ENCODE peak calls at places on chromosomes 3 and 15, in six cellular contexts. V, W, Z, P, G and X are unnamed samples.

GRCh38 chr3:120350431-120350941 is 1.3 kb upstream of the LRRC58 start:
- DNase-seq in Z (no peak), W (peak; percentile 82), G (no peak), V (peak; percentile 82), P (no peak), X (no peak)

GRCh38 chr3:119497824-119498187 is 541 bp upstream of the TIMMDC1 start:
- DNase-seq in G (peak; percentile 35), W (peak; percentile 13), V (no peak), Z (no peak), P (peak; percentile 56), X (no peak)

GRCh38 chr15:60480149-60480548 is 1.2 kb upstream of the ICE2 start:
- DNase-seq in V (peak; percentile 32), P (no peak), G (no peak), W (no peak), Z (no peak), X (no peak)

GRCh38 chr3:194203482-194204035 is 67.6 kb downstream of the HES1 start:
- DNase-seq in P (peak; percentile 59), G (no peak), V (peak; percentile 75), W (no peak), Z (no peak), X (no peak)

GRCh38 chr3:152835311-152836102 is 576 bp downstream of the P2RY1 start:
- DNase-seq in P (peak; percentile 85), Z (no peak), G (peak; percentile 33), W (peak; percentile 75), V (peak; percentile 64), X (no peak)

GRCh38 chr15:79811406-79812405 is 85.1 kb downstream of the MTHFS start:
- DNase-seq in P (no peak), G (peak; percentile 81), V (no peak), W (peak; percentile 88), Z (no peak), X (no peak)

GRCh38 chr3:23217872-23218554 is 14.9 kb downstream of the UBE2E2 start:
- DNase-seq in P (no peak), Z (no peak), G (no peak), V (no peak), W (peak; percentile 13), X (no peak)

GRCh38 chr3:187619461-187619860 is 50.7 kb downstream of the SST start:
- DNase-seq in G (no peak), P (no peak), V (no peak), Z (no peak), W (no peak), X (no peak)

GRCh38 chr3:183533410-183534132 is 21.9 kb downstream of the KLHL6 start:
- DNase-seq in G (no peak), P (peak; percentile 58), W (no peak), Z (no peak), V (peak; percentile 64), X (peak; percentile 49)

GRCh38 chr3:63763156-63763555 is 55.9 kb upstream of the C3orf49 start:
- DNase-seq in G (no peak), P (no peak), V (no peak), Z (peak; percentile 13), W (no peak), X (no peak)

GRCh38 chr3:21508244-21508643 is 242.8 kb downstream of the ZNF385D start:
- DNase-seq in V (no peak), W (no peak), P (no peak), G (no peak), Z (no peak), X (no peak)

GRCh38 chr3:171654809-171655208 is 155.5 kb downstream of the PLD1 start:
- DNase-seq in P (no peak), V (no peak), Z (no peak), W (peak; percentile 76), G (no peak), X (no peak)

GRCh38 chr3:114299421-114299820 is 5.6 kb downstream of the TIGIT start:
- DNase-seq in Z (no peak), W (peak; percentile 36), P (peak; percentile 81), G (no peak), V (no peak), X (no peak)

GRCh38 chr3:39166134-39166710 is 12.8 kb upstream of the CSRNP1 start:
- DNase-seq in G (no peak), W (peak; percentile 94), Z (peak; percentile 87), V (no peak), P (peak; percentile 83), X (no peak)

GRCh38 chr15:47794266-47794914 is 77.1 kb downstream of the SEMA6D start:
- DNase-seq in W (no peak), G (no peak), P (no peak), V (no peak), Z (no peak), X (no peak)

GRCh38 chr15:88498991-88499390 is 31.5 kb downstream of the MRPS11 start:
- DNase-seq in V (no peak), G (no peak), Z (no peak), W (no peak), P (no peak), X (no peak)

DNA sequence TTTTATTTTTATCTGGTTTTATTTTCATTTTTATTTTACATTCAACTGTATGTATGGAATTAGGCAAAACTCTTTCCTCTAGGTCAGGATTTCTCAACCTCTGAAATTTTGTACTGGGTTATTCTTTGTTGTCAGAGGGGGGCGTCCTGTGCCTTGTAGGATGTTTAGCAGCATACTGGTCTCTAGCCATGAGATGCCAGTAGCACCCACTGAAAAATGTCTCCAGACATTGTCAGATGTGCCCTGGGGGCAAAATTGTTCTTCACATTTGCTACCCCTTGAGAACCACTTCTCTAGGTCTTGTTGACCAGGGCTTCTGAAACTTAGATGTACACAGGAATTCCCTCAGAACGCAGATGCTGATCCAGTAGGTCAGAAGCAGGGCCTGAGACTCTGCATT is 5.4 kb downstream of the CHRNA5 start:
- DNase-seq in P (no peak), W (no peak), G (no peak), V (no peak), Z (no peak), X (no peak)
- H3K4me3 ChIP-seq in P (no peak overlapping the region), W (no peak overlapping the region), G (no peak overlapping the region), V (no peak overlapping the region), Z (no peak overlapping the region), X (no peak overlapping the region)

DNA sequence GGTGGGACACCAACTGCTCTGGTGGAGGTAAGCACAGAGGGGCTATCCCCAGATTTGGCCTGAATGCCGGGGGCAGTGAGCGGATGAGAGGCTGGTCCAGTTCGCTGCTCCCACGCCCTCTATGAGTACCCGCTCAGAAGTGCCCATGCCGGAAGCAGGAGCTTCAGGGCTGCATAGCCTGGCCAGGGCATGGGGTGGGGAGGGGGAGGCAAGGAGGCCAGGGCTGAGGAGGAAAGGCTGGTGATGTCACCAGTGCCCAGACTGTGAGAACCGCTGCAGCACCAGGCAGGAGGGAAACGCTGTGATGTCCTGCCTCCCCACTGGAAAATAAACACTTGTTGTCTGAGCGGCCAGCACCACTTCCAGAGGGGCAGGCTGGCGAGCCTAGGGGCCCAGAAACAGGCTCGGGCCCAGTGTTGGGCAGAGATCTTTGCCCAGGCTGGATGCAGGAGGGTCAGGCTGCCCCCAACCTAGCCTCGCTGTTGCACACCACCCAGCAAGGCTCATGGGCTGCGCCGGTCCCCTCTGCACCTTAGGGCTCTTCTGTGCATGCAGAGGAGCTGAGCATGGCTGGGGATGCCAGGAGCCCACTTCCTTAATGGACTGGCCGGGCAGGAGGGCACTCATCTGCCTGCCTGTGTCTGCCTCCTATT is 10.9 kb upstream of the DLL4 start:
- DNase-seq in Z (no peak), W (no peak), V (no peak), P (no peak), G (no peak), X (no peak)
- H3K4me3 ChIP-seq in Z (no peak overlapping the region), W (no peak overlapping the region), V (no peak overlapping the region), P (no peak overlapping the region), G (no peak overlapping the region), X (no peak overlapping the region)

GRCh38 chr3:129597792-129598381 is 8.6 kb downstream of the PLXND1 start:
- DNase-seq in P (peak; percentile 77), G (no peak), Z (no peak), W (no peak), V (no peak), X (no peak)

GRCh38 chr3:129596194-129597086 is 10.0 kb downstream of the PLXND1 start:
- DNase-seq in P (peak; percentile 78), G (no peak), Z (peak; percentile 88), W (peak; percentile 98), V (no peak), X (peak; percentile 61)

GRCh38 chr3:129595544-129596193 is 10.8 kb downstream of the PLXND1 start:
- DNase-seq in V (no peak), Z (no peak), W (no peak), G (no peak), P (no peak), X (no peak)

GRCh38 chr3:129598484-129598883 is 8.0 kb downstream of the PLXND1 start:
- DNase-seq in V (no peak), P (no peak), Z (no peak), W (no peak), G (no peak), X (no peak)

DNA sequence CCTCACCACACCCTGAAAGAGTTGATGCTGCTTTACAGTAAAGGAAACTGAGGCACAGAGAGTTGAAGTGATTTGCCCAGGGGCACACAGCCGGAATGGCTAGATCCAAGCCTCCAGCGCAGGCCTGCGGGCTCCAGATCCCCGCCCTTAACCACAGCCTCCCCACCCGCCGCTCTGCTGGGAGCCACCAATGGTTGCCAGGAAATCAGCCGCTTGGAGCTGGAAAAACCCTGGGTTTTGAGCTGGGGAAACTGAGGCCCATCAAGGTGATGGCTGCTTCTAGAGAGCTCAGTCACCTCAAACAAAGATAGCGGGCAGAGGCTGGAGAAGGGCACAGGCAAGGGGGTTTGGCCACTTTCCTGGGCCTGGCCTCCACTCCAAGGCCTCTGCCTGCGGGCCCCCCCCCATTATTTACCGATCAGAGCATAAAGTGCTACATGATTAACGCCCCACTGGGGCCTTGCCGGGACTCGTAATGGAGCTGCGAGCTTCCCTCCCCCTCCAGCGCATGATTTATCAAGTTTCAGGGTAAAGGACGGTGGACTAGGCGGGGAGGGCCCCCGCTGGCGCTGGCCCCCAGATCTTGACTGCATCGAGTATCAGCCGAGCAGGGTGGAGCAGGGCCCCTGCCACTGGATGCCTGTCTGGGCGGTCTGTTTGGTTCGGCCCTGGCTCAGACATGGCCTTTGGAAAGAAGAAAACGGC is 9.2 kb downstream of the PLXND1 start:
- DNase-seq in Z (no peak), P (no peak), V (no peak), W (no peak), G (no peak), X (no peak)
- H3K4me3 ChIP-seq in Z (no peak overlapping the region), P (no peak overlapping the region), V (no peak overlapping the region), W (peak overlapping the region; percentile 27), G (no peak overlapping the region), X (no peak overlapping the region)

DNA sequence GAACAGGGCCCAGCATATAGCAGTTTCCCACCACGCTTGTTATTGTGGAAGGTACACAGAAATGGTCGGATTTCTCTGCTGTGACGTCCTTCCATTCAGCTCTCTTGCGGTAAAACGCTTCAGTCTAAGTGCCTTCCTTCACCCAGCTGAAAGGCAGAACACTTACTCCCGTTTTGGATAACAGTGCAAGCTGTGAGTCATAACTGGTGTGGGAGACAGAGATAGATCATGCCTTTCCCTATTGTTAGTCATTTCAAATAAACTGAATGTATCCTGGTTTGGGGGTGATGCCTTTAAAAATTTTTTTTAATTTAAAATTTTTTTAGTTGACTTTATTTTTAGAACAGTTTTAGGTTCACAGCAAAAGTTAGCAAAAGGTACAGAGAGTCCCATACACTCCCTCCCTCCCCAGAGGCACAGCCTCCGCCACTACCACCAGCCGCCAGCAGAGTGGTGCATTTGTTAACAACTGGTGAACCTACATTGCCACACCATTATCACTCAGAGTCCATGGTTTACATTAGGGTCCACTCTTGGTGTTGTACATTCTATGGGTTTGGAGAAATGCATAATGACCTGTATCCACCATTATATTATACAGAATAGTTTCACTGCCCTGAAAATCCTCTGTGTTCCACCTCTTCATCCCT is 94.9 kb upstream of the NSMCE3 start:
- DNase-seq in V (no peak), W (peak; percentile 76), Z (peak; percentile 10), P (peak; percentile 73), G (no peak), X (peak; percentile 48)
- H3K4me3 ChIP-seq in V (no peak overlapping the region), W (no peak overlapping the region), Z (no peak overlapping the region), P (no peak overlapping the region), G (no peak overlapping the region), X (no peak overlapping the region)